ENCODE peak calls at places on chromosome 21, in four cellular contexts. G, M, D and B are unnamed samples.

GRCh38 chr21:42174173-42174572 is 44.8 kb upstream of the ABCG1 start:
- DNase-seq in G (peak; percentile 82), M (no peak), D (no peak), B (peak; percentile 16)

GRCh38 chr21:24727803-24728425 is 879.4 kb downstream of the MRPL39 start:
- DNase-seq in G (no peak), M (no peak), D (no peak), B (no peak)

GRCh38 chr21:27505516-27505915 is 538.6 kb upstream of the ADAMTS5 start:
- DNase-seq in G (no peak), M (no peak), D (no peak), B (no peak)

GRCh38 chr21:42539342-42539741 is 25.7 kb downstream of the SLC37A1 start:
- DNase-seq in G (no peak), M (no peak), D (no peak), B (no peak)

GRCh38 chr21:29717659-29718058 is 222.1 kb downstream of the GRIK1 start:
- DNase-seq in G (no peak), M (no peak), D (no peak), B (no peak)

GRCh38 chr21:34037446-34037845 is 35.9 kb upstream of the MRPS6 start:
- DNase-seq in G (no peak), M (no peak), D (no peak), B (no peak)

GRCh38 chr21:26067836-26068401 is 102.7 kb downstream of the APP start:
- DNase-seq in G (no peak), M (no peak), D (no peak), B (no peak)

GRCh38 chr21:38861006-38861405 is 55.3 kb downstream of the ETS2 start:
- DNase-seq in G (no peak), M (no peak), D (no peak), B (no peak)

GRCh38 chr21:42047821-42048613 is 23.1 kb upstream of the UMODL1 start:
- DNase-seq in G (no peak), M (no peak), D (no peak), B (no peak)

GRCh38 chr21:39633770-39634181 is 21.0 kb downstream of the B3GALT5 start:
- DNase-seq in G (no peak), M (no peak), D (no peak), B (peak; percentile 72)

GRCh38 chr21:31310750-31311149 is 33.3 kb downstream of the TIAM1 start:
- DNase-seq in G (no peak), M (no peak), D (no peak), B (no peak)

GRCh38 chr21:15007716-15008296 is 57.0 kb downstream of the NRIP1 start:
- DNase-seq in G (no peak), M (no peak), D (no peak), B (no peak)

GRCh38 chr21:40863839-40864238 is 16.9 kb upstream of the DSCAM start:
- DNase-seq in G (no peak), M (no peak), D (no peak), B (no peak)

GRCh38 chr21:42837421-42838211 is 41.7 kb downstream of the WDR4 start:
- DNase-seq in G (peak; percentile 61), M (no peak), D (no peak), B (no peak)

GRCh38 chr21:44454747-44455523 is at the start of gene LRRC3:
- DNase-seq in G (peak; percentile 95), M (peak; percentile 97), D (peak; percentile 82), B (peak; percentile 85)

GRCh38 chr21:37627074-37627473 is 260.5 kb downstream of the DYRK1A start:
- DNase-seq in G (no peak), M (no peak), D (no peak), B (no peak)

GRCh38 chr21:43903451-43904091 is 38.5 kb downstream of the AGPAT3 start:
- DNase-seq in G (peak; percentile 14), M (no peak), D (no peak), B (no peak)

GRCh38 chr21:43274022-43274945 is 105.5 kb downstream of the CRYAA start:
- DNase-seq in G (no peak), M (no peak), D (no peak), B (no peak)

GRCh38 chr21:14562959-14563358 is 16.8 kb upstream of the SAMSN1 start:
- DNase-seq in G (no peak), M (no peak), D (no peak), B (no peak)

GRCh38 chr21:28554660-28555475 is 437.8 kb downstream of the LTN1 start:
- DNase-seq in G (no peak), M (no peak), D (no peak), B (no peak)

GRCh38 chr21:28473530-28474225 is 519.0 kb downstream of the LTN1 start:
- DNase-seq in G (no peak), M (no peak), D (no peak), B (no peak)

GRCh38 chr21:42155045-42155855 is 63.7 kb upstream of the ABCG1 start:
- DNase-seq in G (no peak), M (no peak), D (no peak), B (no peak)

GRCh38 chr21:42056468-42056867 is 14.6 kb upstream of the UMODL1 start:
- DNase-seq in G (no peak), M (no peak), D (no peak), B (no peak)

GRCh38 chr21:18168108-18168507 is 76.5 kb upstream of the CHODL start:
- DNase-seq in G (no peak), M (no peak), D (no peak), B (no peak)

GRCh38 chr21:33033094-33033951 is 7.6 kb downstream of the OLIG2 start:
- DNase-seq in G (no peak), M (no peak), D (no peak), B (no peak)

GRCh38 chr21:33039542-33039941 is 13.8 kb downstream of the OLIG2 start:
- DNase-seq in G (no peak), M (no peak), D (no peak), B (no peak)

GRCh38 chr21:33033961-33034413 is 8.3 kb downstream of the OLIG2 start:
- DNase-seq in G (no peak), M (no peak), D (no peak), B (no peak)

GRCh38 chr21:33035147-33035546 is 9.4 kb downstream of the OLIG2 start:
- DNase-seq in G (no peak), M (no peak), D (no peak), B (no peak)

DNA sequence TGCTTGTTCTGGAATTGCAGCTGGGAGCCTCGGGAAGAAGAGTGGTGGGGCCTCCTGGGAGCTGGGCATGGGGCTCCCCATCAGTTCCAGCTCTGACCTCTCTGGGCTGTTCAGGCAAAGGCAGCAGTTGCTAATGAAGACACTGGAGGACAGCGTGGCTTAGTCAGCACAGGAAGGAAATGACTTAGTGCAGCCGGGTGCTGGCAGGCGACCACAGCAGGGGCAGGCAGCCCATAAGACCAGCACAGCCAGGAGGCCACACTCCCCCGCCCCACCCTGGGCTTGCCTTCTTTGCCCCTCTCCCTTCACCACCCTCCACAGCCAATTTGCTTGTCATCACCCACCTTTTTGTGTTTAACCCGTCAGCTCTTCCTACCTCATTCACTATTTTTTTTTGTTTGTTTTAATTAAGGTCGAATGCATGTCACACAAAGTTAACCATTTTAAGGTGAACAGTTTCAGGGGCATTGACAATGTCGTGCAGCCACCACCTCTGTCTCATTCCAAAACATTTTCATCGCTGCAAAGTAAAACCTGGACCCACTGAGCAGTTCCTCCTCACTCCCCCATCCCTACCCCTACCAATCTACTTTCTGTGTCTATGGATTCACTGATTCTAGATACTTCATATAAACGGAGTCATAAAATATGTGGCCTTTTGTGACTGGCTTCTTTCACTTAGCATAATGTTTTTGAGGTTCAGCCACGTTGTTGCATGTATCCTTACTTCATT is 10.9 kb downstream of the OLIG2 start:
- DNase-seq in G (no peak), M (no peak), D (no peak), B (no peak)
- TF ChIP-seq RNF2 in G (no peak), M (no peak), D (no peak), B (no peak)

DNA sequence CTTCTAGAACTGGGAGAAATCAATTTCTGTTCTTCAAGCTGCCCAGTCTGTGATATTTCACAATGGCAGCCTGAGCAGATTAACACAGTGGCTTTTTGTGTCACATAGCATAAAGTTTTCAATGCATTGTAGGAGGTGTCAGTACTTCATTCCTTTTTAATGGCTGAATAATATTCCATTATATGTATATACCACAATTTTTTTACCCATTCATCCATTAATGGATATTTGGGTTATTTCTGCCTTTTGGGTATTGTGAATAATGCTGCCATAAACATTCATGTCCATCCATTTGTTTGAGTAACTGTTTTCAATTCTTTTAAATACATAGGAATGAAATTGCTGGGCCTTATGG is 191.5 kb downstream of the SETD4 start:
- DNase-seq in G (no peak), M (no peak), D (no peak), B (no peak)
- TF ChIP-seq RNF2 in G (no peak), M (no peak), D (no peak), B (no peak)

GRCh38 chr21:46002841-46003574 is 21.4 kb downstream of the COL6A1 start:
- DNase-seq in G (no peak), M (no peak), D (no peak), B (no peak)
- TF ChIP-seq RNF2 in G (no peak), M (no peak), D (no peak), B (no peak)

GRCh38 chr21:16908087-16908486 is 604.8 kb upstream of the CXADR start:
- DNase-seq in G (no peak), M (no peak), D (no peak), B (no peak)
- TF ChIP-seq RNF2 in G (no peak), M (no peak), D (no peak), B (no peak)